ENCODE peak calls at places on chromosomes 5 and 9, in five cellular contexts. D is head of caudate nucleus; Y is GM12891; J is stimulated activated naive CD8-positive, alpha-beta T cell treated with anti-CD3 and anti-CD28 coated beads, Interleukin-15, Interleukin-2, amounts not matched to agents 100 U/mL and 50 U/mL, for 24 hours; C is NCI-H345. A is an unnamed sample.

GRCh38 chr5:18037718-18038117 is 403.5 kb downstream of the TAF11L14 start:
- DNase-seq in D (no peak), Y (no peak), J (no peak), C (no peak), A (no peak)

GRCh38 chr5:43602456-43602817 is 543 bp upstream of the NNT start:
- DNase-seq in D (peak; percentile 18), Y (peak; percentile 13), J (peak; percentile 33), C (peak; percentile 68), A (peak; percentile 23)

GRCh38 chr9:90770339-90770738 is 31.3 kb upstream of the SYK start:
- DNase-seq in D (no peak), Y (no peak), J (no peak), C (no peak), A (no peak)

GRCh38 chr9:89742660-89743059 is 137.8 kb downstream of the GADD45G start:
- DNase-seq in D (no peak), Y (no peak), J (no peak), C (no peak), A (no peak)

GRCh38 chr5:141716468-141716867 is 34.4 kb upstream of the ARAP3 start:
- DNase-seq in D (no peak), Y (no peak), J (no peak), C (no peak), A (no peak)

GRCh38 chr5:123976393-123977029 is 464.5 kb downstream of the CSNK1G3 start:
- DNase-seq in D (no peak), Y (no peak), J (no peak), C (no peak), A (no peak)

GRCh38 chr9:71647094-71647591 is 121.2 kb downstream of the CEMIP2 start:
- DNase-seq in D (peak; percentile 59), Y (no peak), J (peak; percentile 11), C (no peak), A (peak; percentile 48)

GRCh38 chr5:67402526-67402925 is 205.9 kb upstream of the CD180 start:
- DNase-seq in D (no peak), Y (no peak), J (no peak), C (no peak), A (no peak)

GRCh38 chr9:84002344-84002743 is 21.7 kb downstream of the RMI1 start:
- DNase-seq in D (no peak), Y (no peak), J (no peak), C (no peak), A (peak; percentile 41)

GRCh38 chr5:164958688-164959087 is 1453.3 kb downstream of the MAT2B start:
- DNase-seq in D (no peak), Y (no peak), J (no peak), C (no peak), A (no peak)

GRCh38 chr9:1759901-1760300 is 255.2 kb upstream of the SMARCA2 start:
- DNase-seq in D (no peak), Y (no peak), J (no peak), C (no peak), A (no peak)

GRCh38 chr5:73375949-73376348 is 72.6 kb downstream of the FOXD1 start:
- DNase-seq in D (no peak), Y (no peak), J (no peak), C (no peak), A (no peak)

GRCh38 chr5:93359958-93360305 is 221.1 kb downstream of the NR2F1-AS1 start:
- DNase-seq in D (no peak), Y (no peak), J (no peak), C (no peak), A (no peak)

GRCh38 chr9:105842023-105842644 is 147.8 kb downstream of the TMEM38B start:
- DNase-seq in D (peak; percentile 71), Y (peak; percentile 13), J (peak; percentile 32), C (peak; percentile 44), A (peak; percentile 21)

GRCh38 chr5:72661405-72661804 is 154.2 kb upstream of the ZNF366 start:
- DNase-seq in D (peak; percentile 66), Y (no peak), J (no peak), C (no peak), A (no peak)

GRCh38 chr9:69324549-69325401 is at the start of gene ENTREP1:
- DNase-seq in D (peak; percentile 71), Y (no peak), J (peak; percentile 10), C (peak; percentile 53), A (no peak)

GRCh38 chr5:164472150-164472549 is 966.7 kb downstream of the MAT2B start:
- DNase-seq in D (no peak), Y (no peak), J (no peak), C (no peak), A (no peak)

GRCh38 chr5:138054863-138055558 is 22.1 kb upstream of the FAM13B start:
- DNase-seq in D (peak; percentile 79), Y (no peak), J (no peak), C (no peak), A (no peak)

GRCh38 chr5:139392324-139392677 is 2.6 kb upstream of the MZB1 start:
- DNase-seq in D (no peak), Y (no peak), J (no peak), C (no peak), A (no peak)

GRCh38 chr5:142924135-142924883 is 154.1 kb downstream of the ARHGAP26 start:
- DNase-seq in D (no peak), Y (no peak), J (no peak), C (no peak), A (peak; percentile 66)

GRCh38 chr5:73687357-73687756 is 61.4 kb downstream of the ARHGEF28 start:
- DNase-seq in D (no peak), Y (no peak), J (no peak), C (no peak), A (no peak)

GRCh38 chr5:73625905-73626811 is at the start of gene ARHGEF28:
- DNase-seq in D (peak; percentile 43), Y (peak; percentile 41), J (peak; percentile 35), C (peak; percentile 70), A (peak; percentile 62)

GRCh38 chr5:82862247-82862646 is 214.9 kb downstream of the TMEM167A start:
- DNase-seq in D (no peak), Y (no peak), J (no peak), C (no peak), A (no peak)

GRCh38 chr5:141421489-141421855 is 621 bp downstream of the PCDHGA11 start:
- DNase-seq in D (no peak), Y (no peak), J (no peak), C (no peak), A (no peak)

GRCh38 chr5:329758-330149 is 8.2 kb downstream of the AHRR start:
- DNase-seq in D (no peak), Y (no peak), J (no peak), C (no peak), A (no peak)

GRCh38 chr9:5269249-5269715 is 35.2 kb downstream of the RLN2 start:
- DNase-seq in D (no peak), Y (no peak), J (no peak), C (no peak), A (no peak)

GRCh38 chr5:58188287-58188651 is 271.6 kb downstream of the PLK2 start:
- DNase-seq in D (no peak), Y (no peak), J (no peak), C (no peak), A (no peak)

GRCh38 chr5:127406326-127407121 is 110.9 kb upstream of the PRRC1 start:
- DNase-seq in D (no peak), Y (no peak), J (no peak), C (no peak), A (no peak)

GRCh38 chr5:110086658-110087388 is 397.1 kb downstream of the MAN2A1 start:
- DNase-seq in D (no peak), Y (no peak), J (peak; percentile 58), C (no peak), A (peak; percentile 2)

GRCh38 chr9:113649054-113649453 is 185.5 kb downstream of the RGS3 start:
- DNase-seq in D (peak; percentile 91), Y (no peak), J (no peak), C (peak; percentile 82), A (no peak)

GRCh38 chr5:168637281-168637680 is 58.1 kb upstream of the PANK3 start:
- DNase-seq in D (no peak), Y (no peak), J (no peak), C (no peak), A (no peak)

GRCh38 chr5:66814146-66814991 is 218.2 kb downstream of the MAST4 start:
- DNase-seq in D (peak; percentile 65), Y (peak; percentile 21), J (peak; percentile 36), C (peak; percentile 13), A (peak; percentile 18)

GRCh38 chr9:123997665-123998277 is 13.8 kb upstream of the LHX2 start:
- DNase-seq in D (no peak), Y (no peak), J (peak; percentile 67), C (no peak), A (no peak)

GRCh38 chr5:160054047-160054446 is 45.1 kb downstream of the TTC1 start:
- DNase-seq in D (no peak), Y (no peak), J (no peak), C (no peak), A (no peak)

GRCh38 chr5:177496111-177497010 is 1.0 kb downstream of the PDLIM7 start:
- DNase-seq in D (no peak), Y (peak; percentile 65), J (peak; percentile 59), C (peak; percentile 60), A (no peak)

GRCh38 chr9:2663486-2663885 is 41.9 kb downstream of the VLDLR start:
- DNase-seq in D (no peak), Y (no peak), J (no peak), C (no peak), A (no peak)

GRCh38 chr9:120345379-120345778 is 234.6 kb downstream of the CDK5RAP2 start:
- DNase-seq in D (no peak), Y (no peak), J (no peak), C (no peak), A (no peak)

GRCh38 chr5:133756036-133756435 is 143.7 kb upstream of the FSTL4 start:
- DNase-seq in D (no peak), Y (no peak), J (no peak), C (no peak), A (no peak)